ENCODE peak calls at places on chromosomes 1 and 21, in ten cellular contexts. E, O, S, U, T, X, N, R, Z and A are unnamed samples. For H3K27me3 and H3K36me3, the result is how much of the 10 kb centered on the place peaks cover.

GRCh38 chr1:181423301-181423918 is 59.9 kb upstream of the CACNA1E start:
- DNase-seq in N (no peak), X (no peak), T (no peak), R (no peak), U (no peak), O (peak), S (peak), Z (peak), E (peak), A (no peak)

GRCh38 chr1:202656057-202656456 is 54.2 kb downstream of the SYT2 start:
- DNase-seq in Z (peak), S (no peak), N (no peak), R (no peak), E (peak), X (no peak), O (no peak), T (no peak), U (no peak), A (no peak)

GRCh38 chr1:54975709-54976108 is 4.7 kb upstream of the TMEM61 start:
- DNase-seq in O (no peak), R (no peak), U (no peak), S (no peak), N (no peak), X (no peak), Z (no peak), E (no peak), T (no peak), A (no peak)

GRCh38 chr1:247440001-247440620 is 17.8 kb downstream of the OR2B11 start:
- DNase-seq in N (no peak), S (no peak), E (no peak), R (no peak), O (no peak), Z (no peak), T (no peak), U (no peak), X (no peak), A (no peak)

GRCh38 chr1:236489710-236490377 is 33.9 kb upstream of the LGALS8 start:
- DNase-seq in R (no peak), E (peak), X (no peak), U (no peak), T (no peak), N (no peak), O (no peak), Z (peak), S (peak), A (no peak)

GRCh38 chr1:108858541-108858940 is 1.6 kb upstream of the AKNAD1 start:
- DNase-seq in X (no peak), T (no peak), N (no peak), S (no peak), O (no peak), Z (no peak), E (no peak), U (no peak), R (no peak), A (no peak)

GRCh38 chr1:90488451-90488850 is 228.7 kb downstream of the BARHL2 start:
- DNase-seq in U (no peak), E (no peak), R (no peak), T (no peak), O (no peak), S (no peak), N (no peak), Z (no peak), X (no peak), A (no peak)

GRCh38 chr21:38178653-38179503 is 77.9 kb upstream of the KCNJ15 start:
- DNase-seq in X (no peak), Z (no peak), E (no peak), O (no peak), R (no peak), S (no peak), U (no peak), T (no peak), N (no peak), A (no peak)

GRCh38 chr1:206498685-206499084 is 8.6 kb upstream of the RASSF5 start:
- DNase-seq in S (no peak), X (no peak), N (no peak), T (peak), U (no peak), Z (no peak), E (no peak), R (no peak), O (no peak), A (no peak)

GRCh38 chr21:29827236-29827635 is 112.6 kb downstream of the GRIK1 start:
- DNase-seq in U (no peak), O (no peak), N (no peak), X (no peak), R (no peak), Z (no peak), S (no peak), T (no peak), E (no peak), A (no peak)

GRCh38 chr1:61081135-61081636 is 1.2 kb upstream of the NFIA start:
- DNase-seq in T (no peak), S (no peak), O (no peak), Z (no peak), X (no peak), U (no peak), R (no peak), N (no peak), E (no peak), A (no peak)

GRCh38 chr1:114224196-114224907 is 70.7 kb upstream of the SYT6 start:
- DNase-seq in Z (no peak), R (no peak), X (no peak), E (no peak), N (no peak), S (no peak), O (no peak), U (no peak), T (no peak), A (no peak)

GRCh38 chr1:162139398-162139685 is 69.9 kb downstream of the NOS1AP start:
- DNase-seq in Z (peak), O (no peak), S (no peak), N (no peak), T (no peak), X (no peak), E (no peak), U (no peak), R (no peak), A (no peak)

GRCh38 chr1:5369223-5369622 is 623.0 kb downstream of the NPHP4 start:
- DNase-seq in O (no peak), X (no peak), E (no peak), S (no peak), R (no peak), T (no peak), U (no peak), N (no peak), Z (no peak), A (no peak)

GRCh38 chr1:204321665-204322064 is 38.1 kb downstream of the PLEKHA6 start:
- DNase-seq in E (no peak), U (no peak), R (no peak), S (no peak), O (no peak), N (no peak), X (no peak), Z (no peak), T (no peak), A (no peak)

GRCh38 chr1:75985827-75986226 is 53.6 kb upstream of the ASB17 start:
- DNase-seq in Z (no peak), X (no peak), E (no peak), N (no peak), R (no peak), U (no peak), S (no peak), O (no peak), T (no peak), A (no peak)

GRCh38 chr1:204453141-204453772 is 41.3 kb downstream of the PIK3C2B start:
- DNase-seq in S (peak), E (no peak), T (no peak), O (no peak), Z (no peak), X (no peak), N (no peak), U (no peak), R (no peak), A (no peak)

GRCh38 chr1:44237721-44238457 is 24.6 kb downstream of the DMAP1 start:
- DNase-seq in R (peak), X (peak), T (peak), S (no peak), Z (no peak), O (no peak), E (peak), N (no peak), U (no peak), A (no peak)

GRCh38 chr21:22544747-22545146 is 1546.5 kb downstream of the NCAM2 start:
- DNase-seq in U (no peak), T (no peak), Z (no peak), R (no peak), S (no peak), X (no peak), N (no peak), E (no peak), O (no peak), A (no peak)

GRCh38 chr1:33424205-33424604 is 6.7 kb downstream of the PHC2 start:
- DNase-seq in U (no peak), R (no peak), X (no peak), O (no peak), E (peak), Z (no peak), T (no peak), N (no peak), S (no peak), A (no peak)

GRCh38 chr1:26693557-26694184 is 2.1 kb upstream of the ARID1A start:
- DNase-seq in Z (no peak), T (no peak), O (no peak), U (no peak), R (no peak), S (no peak), N (no peak), E (peak), X (no peak), A (no peak)

GRCh38 chr1:187689137-187689536 is 860.4 kb downstream of the PLA2G4A start:
- DNase-seq in U (no peak), X (no peak), Z (no peak), R (no peak), O (no peak), E (no peak), T (no peak), S (no peak), N (no peak), A (no peak)

GRCh38 chr1:3225668-3226067 is 156.7 kb downstream of the PRDM16 start:
- DNase-seq in O (no peak), S (no peak), T (no peak), R (no peak), E (no peak), X (no peak), Z (no peak), N (no peak), U (no peak), A (no peak)

GRCh38 chr1:3226191-3226590 is 157.2 kb downstream of the PRDM16 start:
- DNase-seq in R (no peak), S (no peak), U (no peak), X (no peak), O (no peak), T (no peak), Z (no peak), N (no peak), E (no peak), A (no peak)

GRCh38 chr1:3226664-3227371 is 157.8 kb downstream of the PRDM16 start:
- DNase-seq in O (no peak), N (no peak), Z (no peak), X (no peak), T (no peak), S (no peak), E (no peak), R (no peak), U (no peak), A (no peak)

GRCh38 chr1:3229081-3229725 is 160.2 kb downstream of the PRDM16 start:
- DNase-seq in T (no peak), N (no peak), X (no peak), U (no peak), Z (peak), R (no peak), S (no peak), E (no peak), O (no peak), A (no peak)

GRCh38 chr1:3227372-3227704 is 158.3 kb downstream of the PRDM16 start:
- DNase-seq in R (no peak), N (no peak), Z (no peak), E (peak), U (no peak), O (no peak), S (no peak), T (no peak), X (no peak), A (no peak)
- H3K27me3 ChIP-seq in R (under half), N (under half), Z (under half), E (under half), U (under half), O (under half), S (under half), T (under half), X (under half), A (under half)

GRCh38 chr1:179867493-179868330 is 9.9 kb downstream of the TOR1AIP2 start:
- DNase-seq in E (peak), U (no peak), Z (peak), X (no peak), R (peak), T (no peak), O (peak), N (no peak), S (peak), A (no peak)

GRCh38 chr1:179870870-179871269 is 6.7 kb downstream of the TOR1AIP2 start:
- DNase-seq in O (no peak), Z (no peak), X (no peak), U (no peak), N (no peak), S (no peak), R (no peak), T (no peak), E (no peak), A (no peak)

GRCh38 chr1:179866616-179867015 is 11.0 kb downstream of the TOR1AIP2 start:
- DNase-seq in X (no peak), N (no peak), R (no peak), O (no peak), Z (no peak), S (no peak), E (no peak), T (no peak), U (no peak), A (no peak)

GRCh38 chr1:179860667-179861066 is 16.9 kb downstream of the TOR1AIP2 start:
- DNase-seq in R (no peak), E (no peak), X (no peak), U (no peak), N (no peak), T (no peak), S (no peak), Z (no peak), O (no peak), A (no peak)

DNA sequence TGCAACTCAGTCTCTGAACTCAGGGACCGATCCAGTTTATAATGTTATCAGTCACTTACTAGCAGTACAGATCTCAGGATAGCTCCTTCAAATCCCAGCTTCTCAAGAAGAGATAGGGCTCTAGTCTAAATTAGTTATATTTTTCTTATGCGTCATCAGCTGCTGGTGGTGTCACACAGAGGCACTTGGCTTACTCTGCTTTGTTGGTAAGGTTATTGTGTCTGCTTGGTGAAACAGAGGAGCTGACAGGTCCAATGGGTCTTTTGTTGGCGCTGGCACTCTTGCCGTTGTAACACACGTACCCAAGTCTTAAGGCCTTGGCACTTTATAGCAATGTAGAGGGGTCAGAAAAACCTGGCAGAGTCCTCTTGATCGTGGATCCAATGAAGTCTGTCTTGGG is 12.2 kb downstream of the TOR1AIP2 start:
- DNase-seq in N (no peak), S (no peak), T (no peak), O (no peak), Z (no peak), U (no peak), X (no peak), E (no peak), R (no peak), A (no peak)
- H3K36me3 ChIP-seq in N (half or more), S (under half), T (under half), O (under half), Z (half or more), U (under half), X (under half), E (under half), R (under half), A (under half)

GRCh38 chr1:2628933-2629626 is 3.7 kb downstream of the MMEL1 start:
- DNase-seq in Z (no peak), T (no peak), E (peak), O (no peak), N (no peak), R (no peak), S (no peak), X (no peak), U (no peak), A (peak)

GRCh38 chr1:2629627-2630497 is 3.0 kb downstream of the MMEL1 start:
- DNase-seq in R (no peak), T (no peak), U (no peak), X (no peak), E (no peak), S (no peak), Z (no peak), O (no peak), N (no peak), A (no peak)

GRCh38 chr1:2630498-2631135 is 2.2 kb downstream of the MMEL1 start:
- DNase-seq in X (no peak), N (no peak), Z (no peak), T (no peak), S (no peak), U (no peak), O (no peak), R (no peak), E (no peak), A (no peak)

GRCh38 chr1:2627746-2628145 is 5.1 kb downstream of the MMEL1 start:
- DNase-seq in Z (no peak), X (no peak), E (no peak), O (no peak), N (no peak), S (no peak), R (no peak), U (no peak), T (no peak), A (peak)

GRCh38 chr1:2628191-2628932 is 4.5 kb downstream of the MMEL1 start:
- DNase-seq in N (no peak), T (no peak), O (no peak), S (no peak), Z (no peak), E (peak), R (no peak), U (no peak), X (no peak), A (no peak)
- H3K27me3 ChIP-seq in N (under half), T (under half), O (half or more), S (under half), Z (under half), E (half or more), R (under half), U (under half), X (under half), A (under half)

GRCh38 chr1:154808909-154809262 is 61.2 kb downstream of the KCNN3 start:
- DNase-seq in Z (no peak), S (no peak), U (peak), E (no peak), X (no peak), T (no peak), O (peak), R (no peak), N (no peak), A (no peak)
- H3K36me3 ChIP-seq in Z (under half), S (under half), U (under half), E (under half), X (under half), T (under half), O (under half), R (under half), N (under half), A (under half)

GRCh38 chr1:156422602-156423091 is 53.6 kb downstream of the RHBG start:
- DNase-seq in U (no peak), X (no peak), R (no peak), Z (no peak), T (no peak), O (no peak), E (no peak), N (peak), S (no peak), A (no peak)

GRCh38 chr1:156427858-156428257 is 58.8 kb downstream of the RHBG start:
- DNase-seq in N (no peak), U (no peak), R (no peak), T (no peak), Z (no peak), O (no peak), E (no peak), X (no peak), S (no peak), A (no peak)

GRCh38 chr1:156423422-156424352 is 54.7 kb downstream of the RHBG start:
- DNase-seq in R (no peak), O (no peak), X (no peak), E (no peak), T (no peak), S (no peak), U (no peak), N (no peak), Z (no peak), A (no peak)

GRCh38 chr1:156428772-156429288 is 59.8 kb downstream of the RHBG start:
- DNase-seq in E (no peak), R (no peak), X (no peak), T (no peak), S (no peak), U (no peak), N (no peak), Z (no peak), O (no peak), A (no peak)

GRCh38 chr1:156426015-156426414 is 57.0 kb downstream of the RHBG start:
- DNase-seq in Z (no peak), T (no peak), U (no peak), N (no peak), S (no peak), E (no peak), X (no peak), R (no peak), O (no peak), A (no peak)
- H3K27me3 ChIP-seq in Z (under half), T (under half), U (half or more), N (half or more), S (half or more), E (half or more), X (half or more), R (under half), O (half or more), A (half or more)

GRCh38 chr1:155071701-155072100 is 6.9 kb upstream of the EFNA3 start:
- DNase-seq in N (no peak), U (no peak), O (no peak), T (peak), Z (no peak), E (peak), R (no peak), X (no peak), S (no peak), A (peak)

GRCh38 chr1:155070721-155071556 is 7.4 kb downstream of the EFNA4 start:
- DNase-seq in U (no peak), E (peak), S (peak), R (peak), O (peak), Z (peak), X (no peak), T (peak), N (peak), A (peak)

GRCh38 chr1:155072531-155073289 is 5.9 kb upstream of the EFNA3 start:
- DNase-seq in N (no peak), T (peak), X (no peak), U (no peak), Z (no peak), O (no peak), S (no peak), E (no peak), R (no peak), A (peak)

GRCh38 chr1:155075535-155075934 is 3.1 kb upstream of the EFNA3 start:
- DNase-seq in S (no peak), E (no peak), U (no peak), N (no peak), Z (no peak), R (no peak), T (peak), X (no peak), O (no peak), A (no peak)

GRCh38 chr1:155073377-155074272 is 5.0 kb upstream of the EFNA3 start:
- DNase-seq in X (no peak), T (peak), N (no peak), O (no peak), E (no peak), R (no peak), Z (no peak), S (no peak), U (no peak), A (peak)
- H3K36me3 ChIP-seq in X (under half), T (under half), N (under half), O (under half), E (under half), R (under half), Z (under half), S (under half), U (under half), A (under half)

DNA sequence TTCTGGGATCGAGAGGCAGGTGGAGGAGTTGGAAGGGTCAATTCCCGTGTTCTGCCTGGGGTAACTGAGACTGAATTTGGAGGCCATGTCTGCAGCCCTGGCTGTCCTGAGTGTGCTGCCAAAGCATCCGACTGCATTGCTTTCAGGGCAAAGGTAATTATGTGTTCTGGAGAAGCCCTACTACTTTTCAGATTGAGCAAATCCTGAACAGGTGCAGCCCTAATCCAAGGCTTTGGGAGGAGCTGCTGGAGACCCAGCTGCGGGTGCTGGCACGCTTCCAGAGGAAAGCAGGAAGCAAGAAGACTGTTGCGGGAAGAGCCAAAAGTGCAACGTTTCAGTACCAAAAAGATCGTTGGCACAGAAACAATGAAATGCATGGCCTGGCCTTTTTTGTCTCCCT is 73.7 kb upstream of the NRIP1 start:
- DNase-seq in S (no peak), U (no peak), N (no peak), E (peak), X (no peak), O (no peak), R (no peak), T (no peak), Z (no peak), A (no peak)
- H3K27me3 ChIP-seq in S (under half), U (under half), N (under half), E (under half), X (under half), O (under half), R (under half), T (under half), Z (under half), A (under half)